ENCODE peak calls at places on chromosome X, in eight cellular contexts. E is A549; S is esophagus squamous epithelium; C is tibial artery; H is right cardiac atrium; U is effector memory CD4-positive, alpha-beta T cell; I is sigmoid colon; G is cardiac muscle cell. Q is an unnamed sample. For H3K9me3, the result is how much of the 10 kb centered on the place peaks cover.

GRCh38 chrX:111270339-111270738 is at the start of gene CAPN6:
- DNase-seq in H (peak), I (no peak), G (peak), C (no peak), E (peak), S (no peak), U (no peak), Q (peak)

GRCh38 chrX:15663439-15663838 is 1.2 kb downstream of the CLTRN start:
- DNase-seq in I (no peak), S (no peak), U (no peak), C (no peak), G (no peak), H (no peak), E (no peak), Q (no peak)

GRCh38 chrX:139691493-139691842 is 16.5 kb downstream of the MCF2 start:
- DNase-seq in H (peak), S (no peak), C (no peak), U (no peak), G (peak), I (no peak), E (no peak), Q (no peak)

GRCh38 chrX:45142185-45142584 is 58.5 kb downstream of the DIPK2B start:
- DNase-seq in C (no peak), G (no peak), E (no peak), S (no peak), I (no peak), H (no peak), U (no peak), Q (no peak)

GRCh38 chrX:38375888-38376287 is 23.5 kb downstream of the OTC start:
- DNase-seq in G (peak), S (no peak), E (peak), H (no peak), I (no peak), U (no peak), C (no peak), Q (no peak)

GRCh38 chrX:30982467-30982866 is 89.4 kb downstream of the FTHL17 start:
- DNase-seq in H (no peak), G (no peak), U (no peak), E (no peak), C (no peak), S (no peak), I (no peak), Q (no peak)

GRCh38 chrX:47540754-47541538 is 20.1 kb upstream of the ARAF start:
- DNase-seq in U (no peak), S (no peak), G (peak), C (peak), I (peak), H (peak), E (peak), Q (no peak)

GRCh38 chrX:23792861-23793553 is 10.0 kb downstream of the SAT1 start:
- DNase-seq in H (no peak), E (no peak), I (no peak), G (no peak), U (no peak), C (no peak), S (no peak), Q (no peak)

GRCh38 chrX:5965406-5965805 is 263.3 kb downstream of the NLGN4X start:
- DNase-seq in I (no peak), E (no peak), U (no peak), H (no peak), G (no peak), S (no peak), C (no peak), Q (no peak)

GRCh38 chrX:5399403-5399802 is 829.3 kb downstream of the NLGN4X start:
- DNase-seq in I (no peak), G (no peak), E (no peak), U (no peak), C (no peak), S (no peak), H (no peak), Q (no peak)

GRCh38 chrX:150841466-150842197 is 56.8 kb downstream of the CD99L2 start:
- DNase-seq in S (no peak), I (no peak), G (peak), H (no peak), E (peak), C (no peak), U (no peak), Q (no peak)

GRCh38 chrX:103480526-103480925 is 38.8 kb downstream of the RAB40A start:
- DNase-seq in C (no peak), E (no peak), G (no peak), H (no peak), S (no peak), I (no peak), U (no peak), Q (no peak)

GRCh38 chrX:6941041-6941440 is 206.5 kb upstream of the STS start:
- DNase-seq in U (no peak), S (no peak), C (no peak), E (no peak), G (no peak), I (no peak), H (no peak), Q (no peak)

GRCh38 chrX:57607295-57608187 is 15.7 kb downstream of the ZXDB start:
- DNase-seq in I (no peak), U (no peak), H (peak), S (no peak), G (peak), C (no peak), E (no peak), Q (peak)

GRCh38 chrX:46929439-46930018 is 17.3 kb downstream of the JADE3 start:
- DNase-seq in I (no peak), C (no peak), S (no peak), H (no peak), E (peak), G (peak), U (no peak), Q (no peak)

GRCh38 chrX:22538581-22538980 is 265.9 kb downstream of the CBLL2 start:
- DNase-seq in C (no peak), E (no peak), G (no peak), S (no peak), U (no peak), H (no peak), I (no peak), Q (no peak)

GRCh38 chrX:48617542-48618340 is 20.4 kb downstream of the WDR13 start:
- DNase-seq in U (no peak), I (peak), S (no peak), E (no peak), C (no peak), G (peak), H (no peak), Q (no peak)

GRCh38 chrX:57447856-57448255 is 144.0 kb upstream of the ZXDB start:
- DNase-seq in I (no peak), H (no peak), S (no peak), E (no peak), C (no peak), G (no peak), U (no peak), Q (no peak)

GRCh38 chrX:107711521-107712041 is 64.0 kb downstream of the TSC22D3 start:
- DNase-seq in H (no peak), C (no peak), E (no peak), U (no peak), G (peak), I (peak), S (no peak), Q (no peak)

GRCh38 chrX:138708268-138708667 is 3.2 kb downstream of the FGF13 start:
- DNase-seq in I (no peak), C (no peak), G (no peak), S (no peak), H (no peak), E (no peak), U (no peak), Q (no peak)

GRCh38 chrX:8815460-8816065 is 14.4 kb upstream of the FAM9A start:
- DNase-seq in C (no peak), I (no peak), G (peak), H (no peak), E (peak), S (no peak), U (no peak), Q (no peak)

GRCh38 chrX:21960569-21960968 is 20.1 kb downstream of the SMS start:
- DNase-seq in E (no peak), U (no peak), S (no peak), C (no peak), H (no peak), G (peak), I (no peak), Q (no peak)

GRCh38 chrX:69102805-69103204 is 62.4 kb downstream of the PJA1 start:
- DNase-seq in U (no peak), H (no peak), G (no peak), I (no peak), C (no peak), S (no peak), E (no peak), Q (no peak)

GRCh38 chrX:154411322-154411980 is at the start of gene TAFAZZIN:
- DNase-seq in C (peak), I (peak), E (peak), G (peak), H (peak), U (peak), S (no peak), Q (peak)

GRCh38 chrX:74492720-74493201 is 71.5 kb downstream of the SLC16A2 start:
- DNase-seq in I (no peak), C (no peak), S (no peak), U (no peak), E (peak), G (peak), H (no peak), Q (no peak)

GRCh38 chrX:123818243-123818642 is 41.6 kb upstream of the XIAP start:
- DNase-seq in U (no peak), H (no peak), I (no peak), C (no peak), S (no peak), G (no peak), E (peak), Q (no peak)

GRCh38 chrX:148552775-148553174 is 52.4 kb downstream of the AFF2 start:
- DNase-seq in U (no peak), G (no peak), E (peak), S (no peak), C (no peak), H (no peak), I (no peak), Q (no peak)

GRCh38 chrX:6203462-6204215 is 25.0 kb downstream of the NLGN4X start:
- DNase-seq in U (no peak), C (no peak), I (no peak), E (no peak), G (no peak), H (no peak), S (no peak), Q (no peak)

GRCh38 chrX:30156880-30157560 is 58.3 kb upstream of the MAGEB2 start:
- DNase-seq in C (no peak), E (no peak), I (no peak), S (no peak), G (no peak), U (no peak), H (no peak), Q (no peak)

GRCh38 chrX:98379134-98379533 is 1495.4 kb downstream of the RPA4 start:
- DNase-seq in S (no peak), C (no peak), U (no peak), E (peak), I (no peak), G (no peak), H (no peak), Q (no peak)

GRCh38 chrX:36867143-36867542 is 141.0 kb upstream of the FAM47C start:
- DNase-seq in E (peak), C (no peak), G (peak), U (no peak), H (no peak), S (no peak), I (no peak), Q (no peak)

GRCh38 chrX:68929332-68930150 is 100.7 kb downstream of the EFNB1 start:
- DNase-seq in I (no peak), H (peak), U (no peak), C (no peak), G (peak), S (no peak), E (peak), Q (no peak)

GRCh38 chrX:20523626-20524312 is 257.1 kb upstream of the RPS6KA3 start:
- DNase-seq in S (no peak), H (no peak), G (no peak), I (no peak), E (no peak), U (no peak), C (no peak), Q (no peak)

DNA sequence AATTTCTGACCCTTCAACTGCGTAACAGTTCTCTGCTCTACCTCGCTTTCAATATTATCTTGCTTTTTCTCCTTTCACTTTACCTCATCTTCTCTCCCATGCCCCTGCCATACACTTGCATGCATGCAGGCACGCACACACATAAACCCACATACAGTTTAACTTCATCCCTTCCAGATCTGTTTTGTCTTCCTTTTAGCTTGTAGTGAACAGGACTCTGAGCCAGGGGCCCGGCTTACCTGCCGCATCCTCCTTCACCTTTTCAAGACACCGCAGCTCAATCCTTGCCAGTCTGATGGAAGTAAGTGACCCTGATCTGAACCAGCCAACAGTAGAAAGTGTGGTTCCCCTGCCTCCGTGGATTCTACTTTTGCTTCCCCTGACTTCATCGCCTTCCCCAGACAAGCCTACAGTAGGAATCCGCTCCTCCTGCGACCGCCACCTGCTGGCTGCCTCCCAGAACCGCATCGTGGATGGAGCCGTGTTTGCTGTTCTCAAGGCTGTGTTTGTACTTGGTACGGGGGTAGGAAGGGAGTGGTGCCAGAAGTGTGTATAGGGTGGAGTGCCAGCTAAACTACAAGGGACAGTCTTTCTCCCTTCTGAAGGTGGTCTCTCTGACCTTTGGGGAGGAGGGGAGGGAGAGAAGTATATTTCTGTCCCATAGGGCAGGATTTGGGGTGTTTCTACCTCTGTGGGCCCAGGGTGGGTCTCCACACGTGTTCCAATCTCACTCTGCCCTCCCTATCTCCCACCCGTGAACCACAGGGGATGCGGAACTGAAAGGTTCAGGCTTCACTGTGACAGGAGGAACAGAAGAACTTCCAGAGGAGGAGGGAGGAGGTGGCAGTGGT is 10.7 kb downstream of the MED12 start:
- DNase-seq in C (peak), S (no peak), H (peak), U (peak), I (peak), E (peak), G (peak), Q (no peak)
- H3K9me3 ChIP-seq in C (under half), S (under half), H (under half), U (under half), I (under half), E (under half), G (under half), Q (under half)

GRCh38 chrX:40314070-40314469 is 216.3 kb upstream of the BCOR start:
- DNase-seq in C (no peak), U (no peak), E (no peak), G (peak), I (no peak), S (no peak), H (no peak), Q (no peak)

GRCh38 chrX:40313269-40313668 is 215.5 kb upstream of the BCOR start:
- DNase-seq in C (no peak), G (no peak), U (no peak), I (no peak), H (no peak), S (no peak), E (no peak), Q (no peak)

GRCh38 chrX:40318796-40319195 is 221.0 kb upstream of the BCOR start:
- DNase-seq in S (no peak), I (peak), E (no peak), H (no peak), G (no peak), U (no peak), C (no peak), Q (no peak)

GRCh38 chrX:40318076-40318475 is 220.3 kb upstream of the BCOR start:
- DNase-seq in U (no peak), E (no peak), G (no peak), I (peak), S (no peak), C (no peak), H (no peak), Q (no peak)

GRCh38 chrX:40316502-40316901 is 218.7 kb upstream of the BCOR start:
- DNase-seq in C (no peak), U (no peak), G (no peak), S (no peak), H (no peak), E (no peak), I (no peak), Q (no peak)
- H3K9me3 ChIP-seq in C (half or more), U (under half), G (under half), S (under half), H (under half), E (under half), I (under half), Q (under half)

DNA sequence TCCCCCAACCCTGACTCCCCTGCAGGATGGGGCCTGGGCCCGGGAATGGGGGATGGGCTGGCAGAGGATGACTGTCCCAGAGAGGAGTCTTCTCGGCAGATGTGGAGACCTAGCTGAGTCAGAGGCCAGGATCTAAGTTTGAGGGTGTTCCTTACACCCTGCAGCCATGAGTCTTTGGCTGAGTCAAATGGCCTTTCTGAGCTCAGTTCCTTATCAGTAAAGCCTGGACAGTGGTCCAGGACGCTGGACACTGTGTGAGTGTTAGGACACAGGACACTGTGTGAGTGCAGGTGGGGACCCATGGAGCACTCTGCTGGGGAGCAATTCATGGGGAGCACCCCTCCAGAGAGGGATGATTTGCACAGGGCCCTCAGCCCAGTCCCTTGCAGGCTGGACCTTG is 5.0 kb downstream of the IL9R start:
- DNase-seq in H (no peak), E (no peak), G (no peak), I (no peak), C (no peak), S (no peak), U (no peak), Q (no peak)
- H3K9me3 ChIP-seq in H (under half), E (under half), G (under half), I (under half), C (under half), S (under half), U (under half), Q (under half)

GRCh38 chrX:136752796-136753195 is 27.9 kb downstream of the ARHGEF6 start:
- DNase-seq in C (peak), E (no peak), I (no peak), S (no peak), U (no peak), G (no peak), H (no peak), Q (no peak)
- H3K9me3 ChIP-seq in C (under half), E (under half), I (under half), S (under half), U (under half), G (under half), H (under half), Q (under half)

GRCh38 chrX:143081231-143081630 is 55.5 kb downstream of the SPANXN4 start:
- DNase-seq in G (no peak), H (no peak), S (no peak), U (no peak), C (no peak), I (no peak), E (no peak), Q (no peak)

GRCh38 chrX:143082537-143082936 is 56.8 kb downstream of the SPANXN4 start:
- DNase-seq in C (no peak), G (no peak), U (no peak), E (no peak), S (no peak), H (no peak), I (no peak), Q (no peak)
- H3K9me3 ChIP-seq in C (under half), G (under half), U (under half), E (under half), S (under half), H (under half), I (under half), Q (under half)

GRCh38 chrX:41672643-41673042 is 16.1 kb upstream of the GPR34 start:
- DNase-seq in S (no peak), I (no peak), G (no peak), E (no peak), C (no peak), U (no peak), H (no peak), Q (no peak)

GRCh38 chrX:41677183-41677582 is 11.6 kb upstream of the GPR34 start:
- DNase-seq in S (no peak), I (no peak), H (no peak), E (no peak), G (no peak), C (no peak), U (no peak), Q (no peak)

DNA sequence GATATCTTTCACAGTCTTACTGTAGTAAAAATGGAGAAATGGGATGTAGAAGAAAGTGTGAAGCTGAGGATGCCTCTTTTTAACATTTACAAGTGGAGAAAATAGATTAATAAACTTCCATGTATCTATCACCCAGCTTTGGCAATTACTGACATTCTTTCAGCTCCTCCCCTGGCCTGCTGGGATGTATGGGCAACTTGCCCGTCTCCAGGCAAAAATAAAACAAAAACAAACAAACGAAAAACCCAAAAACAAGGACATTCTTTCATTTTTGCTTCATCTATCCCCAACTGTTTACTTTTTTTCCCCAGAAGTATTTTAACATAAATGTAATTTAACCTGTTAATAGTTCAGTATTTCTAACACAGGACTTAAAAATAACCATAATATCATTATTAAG is 11.1 kb upstream of the GPR34 start:
- DNase-seq in E (no peak), S (no peak), G (peak), I (no peak), H (peak), U (no peak), C (no peak), Q (no peak)
- H3K9me3 ChIP-seq in E (under half), S (under half), G (under half), I (under half), H (under half), U (under half), C (under half), Q (under half)

DNA sequence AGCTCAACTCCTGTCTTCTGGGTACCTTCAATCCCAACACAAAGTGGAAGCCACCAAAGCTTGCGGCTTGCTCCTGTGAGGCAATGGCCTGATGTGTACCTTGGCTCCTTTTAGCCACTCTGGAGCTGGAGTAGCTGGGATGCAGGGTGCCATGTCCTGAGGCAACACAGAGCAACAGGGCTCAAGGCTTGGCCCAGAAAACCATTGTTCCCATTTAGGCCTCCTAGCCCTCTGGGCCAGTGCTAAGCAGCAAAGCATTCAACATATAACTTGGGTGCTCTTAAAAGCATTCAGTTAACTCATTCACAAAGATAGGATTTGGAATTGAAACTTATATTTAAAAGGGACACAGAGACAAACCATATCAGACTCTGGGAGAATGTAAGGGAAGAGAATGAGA is 194.5 kb upstream of the ARHGEF9 start:
- DNase-seq in I (no peak), E (no peak), H (no peak), U (no peak), S (no peak), C (no peak), G (no peak), Q (no peak)
- H3K9me3 ChIP-seq in I (under half), E (under half), H (under half), U (under half), S (under half), C (under half), G (under half), Q (under half)